ENCODE peak calls at places on chromosome 7, in eight cellular contexts. M, Q, E, U, Z, F, V and X are unnamed samples. For H3K27me3 and H3K36me3, the result is how much of the 10 kb centered on the place peaks cover.

GRCh38 chr7:149865437-149865836 is 8.3 kb upstream of the ATP6V0E2 start:
- DNase-seq in M (no peak), Q (no peak), E (no peak), U (peak), Z (no peak), F (peak), V (no peak), X (no peak)

GRCh38 chr7:150824379-150825177 is 24.0 kb downstream of the TMEM176A start:
- DNase-seq in M (no peak), Q (no peak), E (no peak), U (no peak), Z (no peak), F (peak), V (no peak), X (no peak)

GRCh38 chr7:120337308-120337907 is 64.4 kb downstream of the KCND2 start:
- DNase-seq in M (no peak), Q (no peak), E (peak), U (peak), Z (no peak), F (no peak), V (peak), X (no peak)

GRCh38 chr7:142880886-142881505 is 4.5 kb downstream of the TRPV6 start:
- DNase-seq in M (no peak), Q (peak), E (peak), U (peak), Z (no peak), F (peak), V (peak), X (no peak)

GRCh38 chr7:129785457-129786178 is 167.1 kb downstream of the UBE2H start:
- DNase-seq in M (no peak), Q (no peak), E (no peak), U (no peak), Z (no peak), F (peak), V (no peak), X (no peak)

GRCh38 chr7:28078036-28078901 is 102.3 kb downstream of the JAZF1 start:
- DNase-seq in M (no peak), Q (no peak), E (peak), U (peak), Z (peak), F (no peak), V (peak), X (no peak)

GRCh38 chr7:121219031-121219430 is 109.8 kb upstream of the WNT16 start:
- DNase-seq in M (no peak), Q (no peak), E (no peak), U (no peak), Z (no peak), F (no peak), V (no peak), X (no peak)

GRCh38 chr7:64656489-64656888 is 9.4 kb upstream of the ZNF107 start:
- DNase-seq in M (no peak), Q (no peak), E (peak), U (no peak), Z (no peak), F (no peak), V (no peak), X (no peak)

GRCh38 chr7:152158801-152159587 is 133.5 kb downstream of the GALNT11 start:
- DNase-seq in M (no peak), Q (no peak), E (peak), U (no peak), Z (no peak), F (no peak), V (peak), X (no peak)

GRCh38 chr7:73964786-73965185 is 63.2 kb upstream of the ELN start:
- DNase-seq in M (no peak), Q (no peak), E (no peak), U (no peak), Z (no peak), F (no peak), V (no peak), X (no peak)

GRCh38 chr7:51123322-51124021 is 193.1 kb downstream of the COBL start:
- DNase-seq in M (no peak), Q (no peak), E (no peak), U (peak), Z (no peak), F (no peak), V (no peak), X (no peak)

GRCh38 chr7:124059375-124059774 is 26.5 kb upstream of the TMEM229A start:
- DNase-seq in M (no peak), Q (no peak), E (no peak), U (no peak), Z (no peak), F (no peak), V (no peak), X (no peak)

GRCh38 chr7:96700516-96700915 is 9.1 kb downstream of the SEM1 start:
- DNase-seq in M (no peak), Q (no peak), E (no peak), U (no peak), Z (no peak), F (no peak), V (no peak), X (no peak)

GRCh38 chr7:78768859-78769258 is 684.6 kb downstream of the MAGI2 start:
- DNase-seq in M (no peak), Q (no peak), E (no peak), U (no peak), Z (no peak), F (peak), V (peak), X (no peak)

GRCh38 chr7:47428052-47428779 is 153.7 kb downstream of the TNS3 start:
- DNase-seq in M (no peak), Q (no peak), E (no peak), U (no peak), Z (no peak), F (no peak), V (no peak), X (no peak)

GRCh38 chr7:111018447-111018846 is 72.5 kb upstream of the LRRN3 start:
- DNase-seq in M (no peak), Q (no peak), E (no peak), U (no peak), Z (no peak), F (no peak), V (no peak), X (no peak)

GRCh38 chr7:95434501-95435421 is at the start of gene PON2:
- DNase-seq in M (no peak), Q (peak), E (no peak), U (peak), Z (peak), F (peak), V (peak), X (peak)

GRCh38 chr7:103129702-103130557 is 19.0 kb downstream of the NAPEPLD start:
- DNase-seq in M (no peak), Q (no peak), E (no peak), U (no peak), Z (no peak), F (no peak), V (no peak), X (no peak)

GRCh38 chr7:17466201-17466600 is 167.7 kb downstream of the AHR start:
- DNase-seq in M (no peak), Q (no peak), E (no peak), U (no peak), Z (no peak), F (no peak), V (no peak), X (no peak)

GRCh38 chr7:32100508-32100907 is 30.3 kb upstream of the PDE1C start:
- DNase-seq in M (no peak), Q (no peak), E (no peak), U (no peak), Z (no peak), F (no peak), V (no peak), X (no peak)

GRCh38 chr7:33805630-33806233 is 99.6 kb upstream of the BMPER start:
- DNase-seq in M (no peak), Q (no peak), E (no peak), U (peak), Z (peak), F (no peak), V (no peak), X (no peak)

GRCh38 chr7:55073051-55073511 is 54.3 kb downstream of the EGFR start:
- DNase-seq in M (no peak), Q (no peak), E (peak), U (peak), Z (no peak), F (no peak), V (no peak), X (no peak)

GRCh38 chr7:79528421-79528820 is 75.0 kb upstream of the MAGI2 start:
- DNase-seq in M (no peak), Q (no peak), E (no peak), U (no peak), Z (no peak), F (no peak), V (no peak), X (no peak)

GRCh38 chr7:112263519-112263918 is 57.0 kb downstream of the ZNF277 start:
- DNase-seq in M (no peak), Q (no peak), E (no peak), U (no peak), Z (no peak), F (no peak), V (no peak), X (no peak)

GRCh38 chr7:2482725-2483451 is 6.7 kb upstream of the GRIFIN start:
- DNase-seq in M (no peak), Q (no peak), E (peak), U (no peak), Z (no peak), F (peak), V (no peak), X (no peak)

GRCh38 chr7:157916946-157917670 is 580.3 kb downstream of the DNAJB6 start:
- DNase-seq in M (no peak), Q (no peak), E (no peak), U (no peak), Z (no peak), F (peak), V (no peak), X (no peak)
- H3K27me3 ChIP-seq in M (under half), Q (under half), E (under half), U (under half), Z (under half), F (under half), V (under half), X (under half)

GRCh38 chr7:100890640-100891521 is 1.4 kb upstream of the UFSP1 start:
- DNase-seq in M (no peak), Q (no peak), E (no peak), U (no peak), Z (no peak), F (peak), V (no peak), X (no peak)
- H3K27ac ChIP-seq in M (peak), Q (peak), E (no peak), U (peak), Z (peak), F (peak), V (peak), X (peak)

DNA sequence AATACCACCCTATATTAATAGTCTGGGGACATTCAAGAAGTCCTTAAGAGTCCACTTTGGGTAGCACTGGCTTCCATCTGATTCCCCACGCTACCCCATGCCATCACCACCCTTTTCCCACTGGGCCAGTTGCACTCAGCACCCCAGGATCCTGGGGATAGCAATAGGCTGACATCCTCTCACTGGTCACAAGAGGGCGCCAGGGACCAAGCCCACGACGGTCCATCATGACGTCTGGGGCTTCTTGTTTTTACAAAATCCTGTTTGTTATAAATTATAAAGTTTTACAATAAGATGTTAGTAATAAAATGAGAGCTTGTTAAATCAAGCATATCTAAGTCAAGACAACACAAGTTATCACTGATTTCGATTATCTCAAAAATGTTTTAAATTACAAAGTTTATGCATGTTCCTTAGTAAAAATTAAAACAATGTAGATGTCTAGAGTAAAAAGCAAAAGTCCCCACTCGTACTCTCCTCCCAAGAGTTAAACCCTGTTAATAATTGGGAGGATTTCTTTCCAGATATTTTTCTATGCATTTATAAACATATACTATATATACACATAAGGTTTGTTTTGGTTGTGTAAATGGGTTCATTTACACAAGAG is 15.4 kb downstream of the GPNMB start:
- DNase-seq in M (no peak), Q (no peak), E (peak), U (peak), Z (peak), F (peak), V (peak), X (no peak)
- H3K36me3 ChIP-seq in M (half or more), Q (under half), E (under half), U (under half), Z (under half), F (under half), V (under half), X (under half)

GRCh38 chr7:67724435-67724834 is 727.8 kb downstream of the TYW1 start:
- DNase-seq in M (no peak), Q (no peak), E (no peak), U (no peak), Z (no peak), F (peak), V (no peak), X (no peak)
- H3K27me3 ChIP-seq in M (under half), Q (under half), E (under half), U (under half), Z (under half), F (under half), V (under half), X (under half)

DNA sequence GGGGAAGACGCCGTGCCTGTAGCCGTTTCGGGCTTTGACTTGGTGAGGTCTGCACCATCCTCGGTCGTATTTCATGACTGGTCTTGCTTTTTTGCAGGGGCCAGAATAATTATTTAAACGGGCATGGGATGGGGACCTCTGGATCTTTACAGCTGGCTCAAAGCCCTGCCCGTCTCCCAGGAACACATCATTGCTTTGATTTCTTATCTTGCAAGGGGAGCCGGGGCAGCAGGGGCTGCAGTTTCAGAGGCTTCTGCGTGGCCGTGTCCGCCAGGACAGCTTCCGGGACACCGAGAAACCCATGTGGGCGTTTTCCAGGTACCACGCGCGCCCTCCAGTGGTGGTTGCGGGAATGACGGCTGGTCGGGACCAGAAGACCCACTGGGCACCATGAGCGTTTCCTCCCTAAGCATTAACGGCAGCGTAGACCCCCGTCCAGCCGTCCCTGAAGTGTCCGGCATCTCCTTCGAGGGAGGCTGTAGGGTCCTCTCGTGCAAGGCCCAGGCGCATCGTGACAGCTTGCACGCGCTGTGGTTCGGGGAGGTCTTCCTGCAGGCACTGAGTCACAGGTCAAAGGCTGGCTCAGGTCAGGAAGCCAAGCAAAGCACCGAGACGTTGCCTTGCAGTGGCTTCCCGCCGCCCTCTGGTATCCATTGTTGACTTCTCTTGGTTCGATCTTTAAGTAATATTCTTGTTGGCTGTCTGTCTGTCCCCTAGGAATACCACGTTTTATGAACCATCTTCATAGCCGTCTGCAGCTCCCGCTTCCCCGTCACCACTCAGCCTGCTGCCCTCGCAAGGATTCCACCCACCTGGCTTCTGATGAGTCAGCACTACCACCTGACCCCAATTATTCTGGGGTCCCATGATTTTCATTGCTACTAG is 16.2 kb upstream of the ZFAND2A start:
- DNase-seq in M (peak), Q (peak), E (peak), U (peak), Z (peak), F (peak), V (peak), X (peak)
- H3K27ac ChIP-seq in M (no peak), Q (peak), E (no peak), U (no peak), Z (no peak), F (no peak), V (no peak), X (no peak)